ENCODE peak calls at places on chromosomes 4 and X, in five cellular contexts. L is HCT116, U is GM23338, Z is esophagus squamous epithelium, W is H9. C is an unnamed sample.

GRCh38 chr4:145168578-145169187 is 11.7 kb downstream of the OTUD4 start:
- DNase-seq in W (no peak), Z (no peak), L (no peak), U (no peak), C (no peak)

GRCh38 chrX:101450951-101451350 is 34.3 kb upstream of the ARMCX4 start:
- DNase-seq in L (no peak), W (no peak), U (no peak), Z (no peak), C (no peak)

GRCh38 chr4:168208957-168209614 is 109.5 kb downstream of the DDX60 start:
- DNase-seq in U (no peak), L (no peak), Z (no peak), W (no peak), C (no peak)

GRCh38 chr4:182916483-182917181 is 554 bp downstream of the DCTD start:
- DNase-seq in L (no peak), U (peak; percentile 50), W (peak; percentile 45), Z (peak; percentile 38), C (peak; percentile 51)

GRCh38 chr4:181308476-181309170 is 934.6 kb upstream of the TENM3 start:
- DNase-seq in L (no peak), W (no peak), Z (no peak), U (peak; percentile 32), C (no peak)

GRCh38 chr4:174595141-174595929 is 73.0 kb upstream of the HPGD start:
- DNase-seq in U (no peak), W (no peak), L (no peak), Z (no peak), C (no peak)

GRCh38 chr4:102543529-102543928 is 42.4 kb downstream of the NFKB1 start:
- DNase-seq in W (no peak), L (no peak), Z (no peak), U (no peak), C (no peak)

GRCh38 chrX:47807548-47807947 is 29.2 kb upstream of the ZNF81 start:
- DNase-seq in Z (no peak), W (peak; percentile 57), L (no peak), U (peak; percentile 27), C (no peak)

GRCh38 chrX:123822965-123823364 is 36.9 kb upstream of the XIAP start:
- DNase-seq in L (no peak), W (no peak), U (no peak), Z (no peak), C (no peak)

GRCh38 chrX:153609917-153610833 is 11.2 kb upstream of the CCNQ start:
- DNase-seq in Z (no peak), U (peak; percentile 82), L (peak; percentile 28), W (peak; percentile 78), C (peak; percentile 74)

GRCh38 chr4:187993827-187994226 is 1.7 kb upstream of the ZFP42 start:
- DNase-seq in W (peak; percentile 72), Z (no peak), U (peak; percentile 87), L (peak; percentile 34), C (no peak)

GRCh38 chr4:94995684-94996394 is 238.1 kb downstream of the BMPR1B start:
- DNase-seq in W (peak; percentile 56), U (peak; percentile 58), L (no peak), Z (no peak), C (no peak)

GRCh38 chrX:151183912-151184565 is 7.7 kb downstream of the GPR50 start:
- DNase-seq in W (peak; percentile 45), Z (no peak), L (no peak), U (peak; percentile 49), C (no peak)

GRCh38 chr4:141636077-141636770 is at the start of gene IL15:
- DNase-seq in W (peak; percentile 90), Z (peak; percentile 22), U (peak; percentile 84), L (peak; percentile 36), C (peak; percentile 69)

GRCh38 chrX:108537005-108537404 is 97.4 kb downstream of the COL4A5 start:
- DNase-seq in U (peak; percentile 63), Z (no peak), W (no peak), L (peak; percentile 13), C (no peak)

GRCh38 chr4:103400405-103400804 is 202.3 kb upstream of the CENPE start:
- DNase-seq in U (no peak), Z (no peak), W (no peak), L (no peak), C (no peak)

GRCh38 chr4:25756503-25756902 is 100.9 kb downstream of the SLC34A2 start:
- DNase-seq in W (no peak), U (no peak), L (no peak), Z (no peak), C (no peak)

GRCh38 chrX:8272846-8273245 is 101.8 kb upstream of the VCX2 start:
- DNase-seq in Z (no peak), L (no peak), W (no peak), U (no peak), C (no peak)

GRCh38 chr4:54213001-54213400 is 16.1 kb upstream of the PDGFRA start:
- DNase-seq in W (no peak), Z (no peak), L (no peak), U (no peak), C (no peak)

GRCh38 chr4:11488657-11489448 is 60.2 kb upstream of the HS3ST1 start:
- DNase-seq in U (peak; percentile 30), W (no peak), L (no peak), Z (no peak), C (no peak)

DNA sequence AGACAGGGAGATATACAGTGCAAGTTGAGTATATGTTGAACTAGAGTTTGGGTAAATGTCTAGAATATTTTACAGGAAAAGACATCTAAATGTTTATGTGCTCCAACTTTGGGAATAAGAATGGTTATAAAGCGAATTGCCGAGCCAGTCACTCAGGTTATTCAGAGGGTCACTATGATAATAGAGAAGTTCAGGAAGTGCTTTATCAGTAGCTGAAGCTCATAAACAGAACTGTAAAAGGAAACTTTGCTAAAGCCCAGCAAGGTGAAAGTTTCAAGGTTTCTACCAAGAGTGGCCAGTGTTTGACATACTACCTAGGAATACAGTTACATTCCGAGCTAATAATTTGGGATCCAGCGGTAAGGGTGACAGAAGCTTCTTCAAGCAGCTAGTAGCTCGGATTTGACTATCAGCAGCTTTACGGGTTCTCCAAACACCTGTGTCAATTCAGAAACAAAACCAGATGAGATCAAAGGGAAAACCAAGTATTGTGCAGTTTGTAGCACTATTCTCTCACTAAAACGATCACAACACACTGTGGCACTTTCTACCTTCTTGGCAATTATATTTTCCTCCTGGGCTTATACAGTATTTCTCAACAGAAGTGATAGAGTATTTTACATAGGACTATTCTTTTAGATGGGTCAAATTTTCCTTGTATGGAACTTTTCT is 17.2 kb upstream of the BCLAF3 start:
- DNase-seq in Z (no peak), L (no peak), U (no peak), W (no peak), C (no peak)
- H3K27ac ChIP-seq in Z (no peak overlapping the region), L (no peak overlapping the region), U (no peak overlapping the region), W (no peak overlapping the region), C (no peak overlapping the region)

GRCh38 chr4:6463311-6464289 is 8.8 kb downstream of the PPP2R2C start:
- DNase-seq in L (no peak), U (no peak), Z (no peak), W (peak; percentile 42), C (no peak)
- H3K27ac ChIP-seq in L (no peak overlapping the region), U (no peak overlapping the region), Z (no peak overlapping the region), W (no peak overlapping the region), C (no peak overlapping the region)

GRCh38 chr4:3077796-3078195 is 3.3 kb downstream of the HTT start:
- DNase-seq in U (no peak), Z (no peak), L (no peak), W (no peak), C (no peak)

GRCh38 chr4:3071811-3072210 is 2.5 kb downstream of the HTT-AS start:
- DNase-seq in U (no peak), Z (no peak), W (no peak), L (no peak), C (no peak)

GRCh38 chr4:3074846-3075651 is 568 bp downstream of the HTT start:
- DNase-seq in W (peak; percentile 83), L (peak; percentile 27), Z (no peak), U (peak; percentile 91), C (peak; percentile 36)

GRCh38 chr4:3073158-3074077 is 920 bp downstream of the HTT-AS start:
- DNase-seq in U (peak; percentile 45), W (peak; percentile 45), Z (no peak), L (no peak), C (no peak)

DNA sequence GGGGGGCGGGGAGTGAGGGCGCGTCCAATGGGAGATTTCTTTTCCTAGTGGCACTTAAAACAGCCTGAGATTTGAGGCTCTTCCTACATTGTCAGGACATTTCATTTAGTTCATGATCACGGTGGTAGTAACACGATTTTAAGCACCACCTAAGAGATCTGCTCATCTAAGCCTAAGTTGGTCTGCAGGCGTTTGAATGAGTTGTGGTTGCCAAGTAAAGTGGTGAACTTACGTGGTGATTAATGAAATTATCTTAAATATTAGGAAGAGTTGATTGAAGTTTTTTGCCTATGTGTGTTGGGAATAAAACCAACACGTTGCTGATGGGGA is 1.1 kb downstream of the HTT start:
- DNase-seq in U (no peak), Z (no peak), W (no peak), L (no peak), C (no peak)
- H3K27ac ChIP-seq in U (peak overlapping the region; percentile 83), Z (peak overlapping the region; percentile 96), W (no peak overlapping the region), L (no peak overlapping the region), C (peak overlapping the region; percentile 25)

GRCh38 chr4:150252306-150252705 is 174.1 kb downstream of the DCLK2 start:
- DNase-seq in L (no peak), Z (no peak), U (no peak), W (no peak), C (no peak)
- H3K27ac ChIP-seq in L (no peak overlapping the region), Z (no peak overlapping the region), U (no peak overlapping the region), W (no peak overlapping the region), C (no peak overlapping the region)

DNA sequence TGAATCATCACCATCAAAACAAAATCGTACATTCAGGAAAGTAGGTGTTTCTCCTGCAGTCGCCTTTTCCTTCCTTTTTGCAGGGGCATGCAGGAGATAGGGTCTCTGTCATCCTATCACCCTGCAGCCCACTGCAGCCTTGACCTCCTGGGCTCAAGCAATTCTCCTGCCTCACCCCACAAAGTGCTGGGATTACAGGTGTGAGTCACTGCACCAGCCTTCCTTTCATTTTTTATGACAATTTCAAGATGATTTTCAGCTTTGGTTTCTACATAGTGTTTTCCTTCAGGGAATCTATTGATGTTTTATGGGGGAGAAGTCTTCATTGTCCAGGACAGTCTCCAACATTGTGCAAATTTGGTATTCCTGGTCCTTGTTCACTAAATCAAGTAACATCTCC is 71.7 kb downstream of the USP38 start:
- DNase-seq in Z (no peak), W (no peak), U (no peak), L (no peak), C (no peak)
- H3K27ac ChIP-seq in Z (no peak overlapping the region), W (no peak overlapping the region), U (no peak overlapping the region), L (no peak overlapping the region), C (no peak overlapping the region)

DNA sequence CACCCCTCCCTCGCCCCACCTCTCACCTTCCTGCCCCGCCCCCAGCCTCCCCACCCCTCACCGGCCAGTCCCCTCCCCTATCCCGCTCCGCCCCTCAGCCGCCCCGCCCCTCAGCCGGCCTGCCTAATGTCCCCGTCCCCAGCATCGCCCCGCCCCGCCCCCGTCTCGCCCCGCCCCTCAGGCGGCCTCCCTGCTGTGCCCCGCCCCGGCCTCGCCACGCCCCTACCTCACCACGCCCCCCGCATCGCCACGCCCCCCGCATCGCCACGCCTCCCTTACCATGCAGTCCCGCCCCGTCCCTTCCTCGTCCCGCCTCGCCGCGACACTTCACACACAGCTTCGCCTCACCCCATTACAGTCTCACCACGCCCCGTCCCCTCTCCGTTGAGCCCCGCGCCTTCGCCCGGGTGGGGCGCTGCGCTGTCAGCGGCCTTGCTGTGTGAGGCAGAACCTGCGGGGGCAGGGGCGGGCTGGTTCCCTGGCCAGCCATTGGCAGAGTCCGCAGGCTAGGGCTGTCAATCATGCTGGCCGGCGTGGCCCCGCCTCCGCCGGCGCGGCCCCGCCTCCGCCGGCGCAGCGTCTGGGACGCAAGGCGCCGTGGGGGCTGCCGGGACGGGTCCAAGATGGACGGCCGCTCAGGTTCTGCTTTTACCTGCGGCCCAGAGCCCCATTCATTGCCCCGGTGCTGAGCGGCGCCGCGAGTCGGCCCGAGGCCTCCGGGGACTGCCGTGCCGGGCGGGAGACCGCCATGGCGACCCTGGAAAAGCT is at the start of the genes HTT and HTT-AS:
- DNase-seq in U (peak; percentile 93), W (peak; percentile 94), L (peak; percentile 85), Z (peak; percentile 91), C (peak; percentile 96)
- H3K27ac ChIP-seq in U (peak within 1 kb of the TSS; percentile 94), W (no peak within 1 kb of the TSS), L (peak within 1 kb of the TSS; percentile 83), Z (peak within 1 kb of the TSS; percentile 96), C (peak within 1 kb of the TSS; percentile 75)

C was measured in CD4-positive, alpha-beta memory T cell.